ENCODE peak calls at places on chromosomes 5 and 9, in nine cellular contexts. R is NCI-H345, G is non-pigmented ciliary epithelial cell, U is HTR-8/SVneo, A is fibroblast of the conjunctiva, D is psoas muscle, X is IMR-90, I is activated B cell treated with CpG ODN at 0.5 μM for 24 hours, O is ELF-1. H is an unnamed sample.

GRCh38 chr5:82057051-82057450 is 85.2 kb downstream of the ATG10 start:
- DNase-seq in R (no peak), G (no peak), U (no peak), A (no peak), D (no peak), X (peak; percentile 5), I (no peak), O (no peak), H (no peak)

GRCh38 chr5:142479150-142479549 is 154.3 kb upstream of the SPRY4 start:
- DNase-seq in R (no peak), G (no peak), U (no peak), A (no peak), D (no peak), X (no peak), I (no peak), O (no peak), H (no peak)

GRCh38 chr5:88672644-88673493 is 210.1 kb downstream of the MEF2C start:
- DNase-seq in R (no peak), G (no peak), U (no peak), A (no peak), D (no peak), X (no peak), I (no peak), O (peak; percentile 52), H (no peak)

GRCh38 chr9:119458068-119458467 is 88.8 kb upstream of the BRINP1 start:
- DNase-seq in R (no peak), G (no peak), U (no peak), A (no peak), D (no peak), X (no peak), I (no peak), O (no peak), H (no peak)

GRCh38 chr9:117114768-117115167 is 300.1 kb downstream of the ASTN2 start:
- DNase-seq in R (no peak), G (no peak), U (no peak), A (no peak), D (no peak), X (no peak), I (no peak), O (peak; percentile 10), H (no peak)

GRCh38 chr9:70406446-70406862 is 8.0 kb downstream of the KLF9 start:
- DNase-seq in R (no peak), G (no peak), U (no peak), A (no peak), D (no peak), X (peak; percentile 62), I (no peak), O (peak; percentile 35), H (no peak)

GRCh38 chr5:178340187-178340586 is 107.6 kb upstream of the PHYKPL start:
- DNase-seq in R (no peak), G (no peak), U (no peak), A (no peak), D (no peak), X (no peak), I (no peak), O (no peak), H (no peak)

GRCh38 chr5:181060231-181060590 is 20.1 kb downstream of the BTNL9 start:
- DNase-seq in R (no peak), G (no peak), U (no peak), A (no peak), D (no peak), X (no peak), I (no peak), O (no peak), H (no peak)

GRCh38 chr9:81604306-81605153 is 84.8 kb downstream of the TLE1 start:
- DNase-seq in R (peak; percentile 10), G (no peak), U (no peak), A (no peak), D (no peak), X (peak; percentile 48), I (no peak), O (peak; percentile 86), H (no peak)

GRCh38 chr9:84000186-84000585 is 19.6 kb downstream of the RMI1 start:
- DNase-seq in R (no peak), G (no peak), U (no peak), A (peak; percentile 52), D (no peak), X (peak; percentile 38), I (no peak), O (no peak), H (no peak)

GRCh38 chr5:53478411-53479044 is 1.9 kb upstream of the FST start:
- DNase-seq in R (peak; percentile 85), G (no peak), U (peak; percentile 56), A (peak; percentile 53), D (no peak), X (peak; percentile 63), I (no peak), O (peak; percentile 85), H (no peak)

GRCh38 chr9:136854842-136855460 is 2.8 kb downstream of the MAMDC4 start:
- DNase-seq in R (no peak), G (no peak), U (no peak), A (no peak), D (no peak), X (no peak), I (no peak), O (no peak), H (no peak)

GRCh38 chr5:14728109-14728938 is 63.8 kb downstream of the OTULIN start:
- DNase-seq in R (no peak), G (no peak), U (no peak), A (no peak), D (no peak), X (no peak), I (no peak), O (peak; percentile 92), H (no peak)

GRCh38 chr5:2995667-2996066 is 244.2 kb upstream of the IRX2 start:
- DNase-seq in R (no peak), G (no peak), U (no peak), A (no peak), D (no peak), X (no peak), I (no peak), O (no peak), H (no peak)

H was measured in HS-5.